ENCODE peak calls at places on chromosomes 12 and 14, in six cellular contexts. One of them, this sample, is unnamed.

GRCh38 chr14:90368946-90369721 is 27.7 kb upstream of the CALM1 start:
- DNase-seq in brain microvascular endothelial cell: no peak
- DNase-seq in body of pancreas: no peak
- DNase-seq in NCI-H510A: no peak
- DNase-seq in NCI-H1048: no peak
- DNase-seq in stimulated activated CD8-positive, alpha-beta memory T cell treated with anti-CD3 and anti-CD28 coated beads, Interleukin-12 subunit alpha, Interleukin-12 subunit beta, amount 100 ng/mL, for 4 hours: no peak
- DNase-seq in this sample: no peak

GRCh38 chr14:67269338-67270060 is 28.3 kb downstream of the PALS1 start:
- DNase-seq in NCI-H1048: no peak
- DNase-seq in NCI-H510A: no peak
- DNase-seq in stimulated activated CD8-positive, alpha-beta memory T cell treated with anti-CD3 and anti-CD28 coated beads, Interleukin-12 subunit alpha, Interleukin-12 subunit beta, amount 100 ng/mL, for 4 hours: no peak
- DNase-seq in brain microvascular endothelial cell: peak; percentile 30
- DNase-seq in body of pancreas: no peak
- DNase-seq in this sample: peak; percentile 69

GRCh38 chr12:48998497-48999353 is 450 bp downstream of the DDN start:
- DNase-seq in body of pancreas: peak; percentile 45
- DNase-seq in NCI-H510A: no peak
- DNase-seq in NCI-H1048: no peak
- DNase-seq in brain microvascular endothelial cell: no peak
- DNase-seq in stimulated activated CD8-positive, alpha-beta memory T cell treated with anti-CD3 and anti-CD28 coated beads, Interleukin-12 subunit alpha, Interleukin-12 subunit beta, amount 100 ng/mL, for 4 hours: peak; percentile 13
- DNase-seq in this sample: peak; percentile 63

GRCh38 chr14:52951730-52952481 is 1.1 kb upstream of the FERMT2 start:
- DNase-seq in stimulated activated CD8-positive, alpha-beta memory T cell treated with anti-CD3 and anti-CD28 coated beads, Interleukin-12 subunit alpha, Interleukin-12 subunit beta, amount 100 ng/mL, for 4 hours: no peak
- DNase-seq in NCI-H1048: no peak
- DNase-seq in body of pancreas: peak; percentile 64
- DNase-seq in brain microvascular endothelial cell: peak; percentile 78
- DNase-seq in NCI-H510A: no peak
- DNase-seq in this sample: peak; percentile 72

GRCh38 chr12:13454991-13455696 is 258.6 kb downstream of the EMP1 start:
- DNase-seq in NCI-H1048: no peak
- DNase-seq in stimulated activated CD8-positive, alpha-beta memory T cell treated with anti-CD3 and anti-CD28 coated beads, Interleukin-12 subunit alpha, Interleukin-12 subunit beta, amount 100 ng/mL, for 4 hours: no peak
- DNase-seq in brain microvascular endothelial cell: no peak
- DNase-seq in NCI-H510A: no peak
- DNase-seq in body of pancreas: no peak
- DNase-seq in this sample: no peak

GRCh38 chr12:87930033-87930432 is 99.2 kb downstream of the C12orf50 start:
- DNase-seq in brain microvascular endothelial cell: peak; percentile 85
- DNase-seq in NCI-H1048: no peak
- DNase-seq in body of pancreas: no peak
- DNase-seq in NCI-H510A: no peak
- DNase-seq in stimulated activated CD8-positive, alpha-beta memory T cell treated with anti-CD3 and anti-CD28 coated beads, Interleukin-12 subunit alpha, Interleukin-12 subunit beta, amount 100 ng/mL, for 4 hours: no peak
- DNase-seq in this sample: peak; percentile 38

GRCh38 chr12:111102062-111102735 is 181.8 kb upstream of the MYL2 start:
- DNase-seq in NCI-H1048: no peak
- DNase-seq in brain microvascular endothelial cell: no peak
- DNase-seq in body of pancreas: peak; percentile 28
- DNase-seq in NCI-H510A: no peak
- DNase-seq in stimulated activated CD8-positive, alpha-beta memory T cell treated with anti-CD3 and anti-CD28 coated beads, Interleukin-12 subunit alpha, Interleukin-12 subunit beta, amount 100 ng/mL, for 4 hours: no peak
- DNase-seq in this sample: no peak

GRCh38 chr14:55102141-55102547 is 26.9 kb upstream of the LGALS3 start:
- DNase-seq in NCI-H510A: peak; percentile 39
- DNase-seq in body of pancreas: peak; percentile 85
- DNase-seq in brain microvascular endothelial cell: peak; percentile 76
- DNase-seq in stimulated activated CD8-positive, alpha-beta memory T cell treated with anti-CD3 and anti-CD28 coated beads, Interleukin-12 subunit alpha, Interleukin-12 subunit beta, amount 100 ng/mL, for 4 hours: peak; percentile 5
- DNase-seq in NCI-H1048: peak; percentile 96
- DNase-seq in this sample: peak; percentile 80

GRCh38 chr12:25866586-25867378 is 91.7 kb upstream of the RASSF8 start:
- DNase-seq in brain microvascular endothelial cell: no peak
- DNase-seq in NCI-H1048: no peak
- DNase-seq in body of pancreas: no peak
- DNase-seq in stimulated activated CD8-positive, alpha-beta memory T cell treated with anti-CD3 and anti-CD28 coated beads, Interleukin-12 subunit alpha, Interleukin-12 subunit beta, amount 100 ng/mL, for 4 hours: no peak
- DNase-seq in NCI-H510A: no peak
- DNase-seq in this sample: no peak

GRCh38 chr12:131455581-131456110 is 255.2 kb upstream of the SFSWAP start:
- DNase-seq in NCI-H1048: no peak
- DNase-seq in body of pancreas: no peak
- DNase-seq in NCI-H510A: no peak
- DNase-seq in stimulated activated CD8-positive, alpha-beta memory T cell treated with anti-CD3 and anti-CD28 coated beads, Interleukin-12 subunit alpha, Interleukin-12 subunit beta, amount 100 ng/mL, for 4 hours: no peak
- DNase-seq in brain microvascular endothelial cell: no peak
- DNase-seq in this sample: no peak

GRCh38 chr14:21300892-21301291 is 21.0 kb downstream of the RPGRIP1 start:
- DNase-seq in brain microvascular endothelial cell: no peak
- DNase-seq in NCI-H1048: no peak
- DNase-seq in body of pancreas: peak; percentile 55
- DNase-seq in stimulated activated CD8-positive, alpha-beta memory T cell treated with anti-CD3 and anti-CD28 coated beads, Interleukin-12 subunit alpha, Interleukin-12 subunit beta, amount 100 ng/mL, for 4 hours: no peak
- DNase-seq in NCI-H510A: peak; percentile 14
- DNase-seq in this sample: no peak

GRCh38 chr12:63995512-63995911 is 151.0 kb downstream of the SRGAP1 start:
- DNase-seq in stimulated activated CD8-positive, alpha-beta memory T cell treated with anti-CD3 and anti-CD28 coated beads, Interleukin-12 subunit alpha, Interleukin-12 subunit beta, amount 100 ng/mL, for 4 hours: no peak
- DNase-seq in brain microvascular endothelial cell: no peak
- DNase-seq in body of pancreas: no peak
- DNase-seq in NCI-H1048: no peak
- DNase-seq in NCI-H510A: no peak
- DNase-seq in this sample: no peak

GRCh38 chr14:91409991-91410401 is 7.6 kb downstream of the CCDC88C start:
- DNase-seq in stimulated activated CD8-positive, alpha-beta memory T cell treated with anti-CD3 and anti-CD28 coated beads, Interleukin-12 subunit alpha, Interleukin-12 subunit beta, amount 100 ng/mL, for 4 hours: no peak
- DNase-seq in NCI-H510A: no peak
- DNase-seq in NCI-H1048: no peak
- DNase-seq in body of pancreas: no peak
- DNase-seq in brain microvascular endothelial cell: no peak
- DNase-seq in this sample: no peak

GRCh38 chr12:113781415-113782198 is 184.5 kb downstream of the RBM19 start:
- DNase-seq in NCI-H510A: no peak
- DNase-seq in brain microvascular endothelial cell: peak; percentile 31
- DNase-seq in body of pancreas: no peak
- DNase-seq in stimulated activated CD8-positive, alpha-beta memory T cell treated with anti-CD3 and anti-CD28 coated beads, Interleukin-12 subunit alpha, Interleukin-12 subunit beta, amount 100 ng/mL, for 4 hours: no peak
- DNase-seq in NCI-H1048: no peak
- DNase-seq in this sample: peak; percentile 66

GRCh38 chr14:39615352-39615751 is 183.1 kb upstream of the FBXO33 start:
- DNase-seq in brain microvascular endothelial cell: no peak
- DNase-seq in body of pancreas: no peak
- DNase-seq in stimulated activated CD8-positive, alpha-beta memory T cell treated with anti-CD3 and anti-CD28 coated beads, Interleukin-12 subunit alpha, Interleukin-12 subunit beta, amount 100 ng/mL, for 4 hours: no peak
- DNase-seq in NCI-H510A: no peak
- DNase-seq in NCI-H1048: no peak
- DNase-seq in this sample: no peak

GRCh38 chr14:105026789-105027563 is 6.1 kb upstream of the CDCA4 start:
- DNase-seq in NCI-H510A: no peak
- DNase-seq in NCI-H1048: no peak
- DNase-seq in stimulated activated CD8-positive, alpha-beta memory T cell treated with anti-CD3 and anti-CD28 coated beads, Interleukin-12 subunit alpha, Interleukin-12 subunit beta, amount 100 ng/mL, for 4 hours: no peak
- DNase-seq in brain microvascular endothelial cell: peak; percentile 58
- DNase-seq in body of pancreas: no peak
- DNase-seq in this sample: peak; percentile 67

GRCh38 chr14:61290686-61291085 is 9.5 kb upstream of the TMEM30B start:
- DNase-seq in NCI-H1048: no peak
- DNase-seq in stimulated activated CD8-positive, alpha-beta memory T cell treated with anti-CD3 and anti-CD28 coated beads, Interleukin-12 subunit alpha, Interleukin-12 subunit beta, amount 100 ng/mL, for 4 hours: no peak
- DNase-seq in NCI-H510A: no peak
- DNase-seq in brain microvascular endothelial cell: no peak
- DNase-seq in body of pancreas: no peak
- DNase-seq in this sample: no peak

GRCh38 chr12:5656836-5657235 is 224.9 kb downstream of the NTF3 start:
- DNase-seq in stimulated activated CD8-positive, alpha-beta memory T cell treated with anti-CD3 and anti-CD28 coated beads, Interleukin-12 subunit alpha, Interleukin-12 subunit beta, amount 100 ng/mL, for 4 hours: no peak
- DNase-seq in body of pancreas: no peak
- DNase-seq in NCI-H1048: no peak
- DNase-seq in NCI-H510A: no peak
- DNase-seq in brain microvascular endothelial cell: no peak
- DNase-seq in this sample: no peak

GRCh38 chr12:65334534-65334933 is 56.1 kb downstream of the MSRB3 start:
- DNase-seq in brain microvascular endothelial cell: no peak
- DNase-seq in body of pancreas: no peak
- DNase-seq in stimulated activated CD8-positive, alpha-beta memory T cell treated with anti-CD3 and anti-CD28 coated beads, Interleukin-12 subunit alpha, Interleukin-12 subunit beta, amount 100 ng/mL, for 4 hours: no peak
- DNase-seq in NCI-H510A: no peak
- DNase-seq in NCI-H1048: no peak
- DNase-seq in this sample: no peak

GRCh38 chr12:107749094-107749493 is 11.8 kb downstream of the PRDM4 start:
- DNase-seq in brain microvascular endothelial cell: no peak
- DNase-seq in NCI-H1048: no peak
- DNase-seq in body of pancreas: no peak
- DNase-seq in stimulated activated CD8-positive, alpha-beta memory T cell treated with anti-CD3 and anti-CD28 coated beads, Interleukin-12 subunit alpha, Interleukin-12 subunit beta, amount 100 ng/mL, for 4 hours: no peak
- DNase-seq in NCI-H510A: no peak
- DNase-seq in this sample: peak; percentile 21

GRCh38 chr12:4108803-4109345 is 164.7 kb upstream of the CCND2 start:
- DNase-seq in brain microvascular endothelial cell: no peak
- DNase-seq in body of pancreas: no peak
- DNase-seq in stimulated activated CD8-positive, alpha-beta memory T cell treated with anti-CD3 and anti-CD28 coated beads, Interleukin-12 subunit alpha, Interleukin-12 subunit beta, amount 100 ng/mL, for 4 hours: no peak
- DNase-seq in NCI-H510A: no peak
- DNase-seq in NCI-H1048: no peak
- DNase-seq in this sample: no peak

GRCh38 chr14:42140831-42141279 is 534.2 kb downstream of the LRFN5 start:
- DNase-seq in body of pancreas: no peak
- DNase-seq in brain microvascular endothelial cell: peak; percentile 62
- DNase-seq in NCI-H1048: no peak
- DNase-seq in NCI-H510A: no peak
- DNase-seq in stimulated activated CD8-positive, alpha-beta memory T cell treated with anti-CD3 and anti-CD28 coated beads, Interleukin-12 subunit alpha, Interleukin-12 subunit beta, amount 100 ng/mL, for 4 hours: no peak
- DNase-seq in this sample: peak; percentile 4

GRCh38 chr12:26092706-26093105 is 32.1 kb downstream of the BHLHE41 start:
- DNase-seq in body of pancreas: no peak
- DNase-seq in brain microvascular endothelial cell: peak; percentile 47
- DNase-seq in NCI-H1048: no peak
- DNase-seq in NCI-H510A: no peak
- DNase-seq in stimulated activated CD8-positive, alpha-beta memory T cell treated with anti-CD3 and anti-CD28 coated beads, Interleukin-12 subunit alpha, Interleukin-12 subunit beta, amount 100 ng/mL, for 4 hours: no peak
- DNase-seq in this sample: no peak

GRCh38 chr12:85179680-85180300 is 100.2 kb upstream of the ALX1 start:
- DNase-seq in brain microvascular endothelial cell: peak; percentile 12
- DNase-seq in NCI-H1048: no peak
- DNase-seq in body of pancreas: no peak
- DNase-seq in stimulated activated CD8-positive, alpha-beta memory T cell treated with anti-CD3 and anti-CD28 coated beads, Interleukin-12 subunit alpha, Interleukin-12 subunit beta, amount 100 ng/mL, for 4 hours: no peak
- DNase-seq in NCI-H510A: no peak
- DNase-seq in this sample: no peak

GRCh38 chr14:81986005-81986404 is 452.4 kb upstream of the SEL1L start:
- DNase-seq in brain microvascular endothelial cell: no peak
- DNase-seq in stimulated activated CD8-positive, alpha-beta memory T cell treated with anti-CD3 and anti-CD28 coated beads, Interleukin-12 subunit alpha, Interleukin-12 subunit beta, amount 100 ng/mL, for 4 hours: no peak
- DNase-seq in NCI-H510A: no peak
- DNase-seq in NCI-H1048: no peak
- DNase-seq in body of pancreas: no peak
- DNase-seq in this sample: no peak

GRCh38 chr14:90291699-90292098 is 35.3 kb downstream of the PSMC1 start:
- DNase-seq in NCI-H1048: no peak
- DNase-seq in brain microvascular endothelial cell: no peak
- DNase-seq in stimulated activated CD8-positive, alpha-beta memory T cell treated with anti-CD3 and anti-CD28 coated beads, Interleukin-12 subunit alpha, Interleukin-12 subunit beta, amount 100 ng/mL, for 4 hours: no peak
- DNase-seq in body of pancreas: no peak
- DNase-seq in NCI-H510A: no peak
- DNase-seq in this sample: no peak

GRCh38 chr12:89693639-89694202 is 14.9 kb downstream of the ATP2B1 start:
- DNase-seq in NCI-H510A: no peak
- DNase-seq in brain microvascular endothelial cell: no peak
- DNase-seq in body of pancreas: no peak
- DNase-seq in NCI-H1048: no peak
- DNase-seq in stimulated activated CD8-positive, alpha-beta memory T cell treated with anti-CD3 and anti-CD28 coated beads, Interleukin-12 subunit alpha, Interleukin-12 subunit beta, amount 100 ng/mL, for 4 hours: no peak
- DNase-seq in this sample: no peak

GRCh38 chr14:26597136-26598080 is at the start of gene NOVA1:
- DNase-seq in brain microvascular endothelial cell: peak; percentile 1
- DNase-seq in stimulated activated CD8-positive, alpha-beta memory T cell treated with anti-CD3 and anti-CD28 coated beads, Interleukin-12 subunit alpha, Interleukin-12 subunit beta, amount 100 ng/mL, for 4 hours: no peak
- DNase-seq in NCI-H510A: peak; percentile 38
- DNase-seq in body of pancreas: peak; percentile 24
- DNase-seq in NCI-H1048: no peak
- DNase-seq in this sample: peak; percentile 24

GRCh38 chr12:74129702-74130101 is 407.9 kb upstream of the ATXN7L3B start:
- DNase-seq in stimulated activated CD8-positive, alpha-beta memory T cell treated with anti-CD3 and anti-CD28 coated beads, Interleukin-12 subunit alpha, Interleukin-12 subunit beta, amount 100 ng/mL, for 4 hours: no peak
- DNase-seq in NCI-H510A: no peak
- DNase-seq in body of pancreas: no peak
- DNase-seq in NCI-H1048: no peak
- DNase-seq in brain microvascular endothelial cell: peak; percentile 48
- DNase-seq in this sample: no peak

GRCh38 chr14:100438678-100439592 is 115.8 kb downstream of the SLC25A47 start:
- DNase-seq in NCI-H1048: no peak
- DNase-seq in stimulated activated CD8-positive, alpha-beta memory T cell treated with anti-CD3 and anti-CD28 coated beads, Interleukin-12 subunit alpha, Interleukin-12 subunit beta, amount 100 ng/mL, for 4 hours: peak; percentile 45
- DNase-seq in NCI-H510A: no peak
- DNase-seq in brain microvascular endothelial cell: peak; percentile 86
- DNase-seq in body of pancreas: no peak
- DNase-seq in this sample: peak; percentile 73

GRCh38 chr12:33994857-33995808 is 27.2 kb upstream of the ALG10 start:
- DNase-seq in stimulated activated CD8-positive, alpha-beta memory T cell treated with anti-CD3 and anti-CD28 coated beads, Interleukin-12 subunit alpha, Interleukin-12 subunit beta, amount 100 ng/mL, for 4 hours: no peak
- DNase-seq in body of pancreas: no peak
- DNase-seq in brain microvascular endothelial cell: no peak
- DNase-seq in NCI-H1048: no peak
- DNase-seq in NCI-H510A: no peak
- DNase-seq in this sample: no peak

GRCh38 chr12:104650541-104650940 is 193.8 kb downstream of the CHST11 start:
- DNase-seq in NCI-H510A: no peak
- DNase-seq in stimulated activated CD8-positive, alpha-beta memory T cell treated with anti-CD3 and anti-CD28 coated beads, Interleukin-12 subunit alpha, Interleukin-12 subunit beta, amount 100 ng/mL, for 4 hours: no peak
- DNase-seq in body of pancreas: no peak
- DNase-seq in NCI-H1048: no peak
- DNase-seq in brain microvascular endothelial cell: no peak
- DNase-seq in this sample: no peak

GRCh38 chr12:42977451-42978230 is 388.1 kb upstream of the PRICKLE1 start:
- DNase-seq in body of pancreas: no peak
- DNase-seq in brain microvascular endothelial cell: no peak
- DNase-seq in NCI-H1048: no peak
- DNase-seq in stimulated activated CD8-positive, alpha-beta memory T cell treated with anti-CD3 and anti-CD28 coated beads, Interleukin-12 subunit alpha, Interleukin-12 subunit beta, amount 100 ng/mL, for 4 hours: no peak
- DNase-seq in NCI-H510A: no peak
- DNase-seq in this sample: no peak

GRCh38 chr12:125149160-125150108 is 84.2 kb downstream of the AACS start:
- DNase-seq in NCI-H510A: no peak
- DNase-seq in NCI-H1048: no peak
- DNase-seq in stimulated activated CD8-positive, alpha-beta memory T cell treated with anti-CD3 and anti-CD28 coated beads, Interleukin-12 subunit alpha, Interleukin-12 subunit beta, amount 100 ng/mL, for 4 hours: no peak
- DNase-seq in body of pancreas: peak; percentile 61
- DNase-seq in brain microvascular endothelial cell: no peak
- DNase-seq in this sample: no peak

GRCh38 chr14:101249676-101250036 is 311.6 kb upstream of the DIO3 start:
- DNase-seq in NCI-H1048: no peak
- DNase-seq in NCI-H510A: no peak
- DNase-seq in body of pancreas: no peak
- DNase-seq in stimulated activated CD8-positive, alpha-beta memory T cell treated with anti-CD3 and anti-CD28 coated beads, Interleukin-12 subunit alpha, Interleukin-12 subunit beta, amount 100 ng/mL, for 4 hours: no peak
- DNase-seq in brain microvascular endothelial cell: no peak
- DNase-seq in this sample: no peak

GRCh38 chr12:78096909-78097597 is 266.4 kb downstream of the NAV3 start:
- DNase-seq in stimulated activated CD8-positive, alpha-beta memory T cell treated with anti-CD3 and anti-CD28 coated beads, Interleukin-12 subunit alpha, Interleukin-12 subunit beta, amount 100 ng/mL, for 4 hours: no peak
- DNase-seq in NCI-H510A: no peak
- DNase-seq in body of pancreas: no peak
- DNase-seq in NCI-H1048: no peak
- DNase-seq in brain microvascular endothelial cell: peak; percentile 33
- DNase-seq in this sample: no peak

GRCh38 chr14:75476274-75476995 is 45.8 kb upstream of the BATF start:
- DNase-seq in stimulated activated CD8-positive, alpha-beta memory T cell treated with anti-CD3 and anti-CD28 coated beads, Interleukin-12 subunit alpha, Interleukin-12 subunit beta, amount 100 ng/mL, for 4 hours: no peak
- DNase-seq in body of pancreas: no peak
- DNase-seq in NCI-H510A: peak; percentile 71
- DNase-seq in brain microvascular endothelial cell: no peak
- DNase-seq in NCI-H1048: no peak
- DNase-seq in this sample: no peak

GRCh38 chr14:89269404-89269803 is 147.6 kb downstream of the FOXN3 start:
- DNase-seq in NCI-H510A: no peak
- DNase-seq in NCI-H1048: no peak
- DNase-seq in body of pancreas: no peak
- DNase-seq in stimulated activated CD8-positive, alpha-beta memory T cell treated with anti-CD3 and anti-CD28 coated beads, Interleukin-12 subunit alpha, Interleukin-12 subunit beta, amount 100 ng/mL, for 4 hours: no peak
- DNase-seq in brain microvascular endothelial cell: no peak
- DNase-seq in this sample: no peak

GRCh38 chr14:67413806-67414769 is 2.1 kb upstream of the PLEK2 start:
- DNase-seq in NCI-H1048: no peak
- DNase-seq in stimulated activated CD8-positive, alpha-beta memory T cell treated with anti-CD3 and anti-CD28 coated beads, Interleukin-12 subunit alpha, Interleukin-12 subunit beta, amount 100 ng/mL, for 4 hours: peak; percentile 11
- DNase-seq in brain microvascular endothelial cell: peak; percentile 85
- DNase-seq in NCI-H510A: no peak
- DNase-seq in body of pancreas: no peak
- DNase-seq in this sample: peak; percentile 78

GRCh38 chr14:89720741-89721315 is 233.7 kb downstream of the EFCAB11 start:
- DNase-seq in brain microvascular endothelial cell: no peak
- DNase-seq in NCI-H510A: no peak
- DNase-seq in body of pancreas: peak; percentile 19
- DNase-seq in stimulated activated CD8-positive, alpha-beta memory T cell treated with anti-CD3 and anti-CD28 coated beads, Interleukin-12 subunit alpha, Interleukin-12 subunit beta, amount 100 ng/mL, for 4 hours: peak; percentile 45
- DNase-seq in NCI-H1048: no peak
- DNase-seq in this sample: no peak